ENCODE peak calls at places on chromosomes 7 and 10, in ten cellular contexts. Q, M, B, W, K, R, A, Y, D and F are unnamed samples.

GRCh38 chr7:116265881-116266280 is 55.5 kb downstream of the TES start:
- DNase-seq in W (no peak), K (no peak), M (no peak), Y (peak; percentile 63), B (no peak), R (no peak), Q (no peak), A (no peak), D (no peak), F (no peak)

GRCh38 chr7:105896407-105896842 is 20.0 kb upstream of the ATXN7L1 start:
- DNase-seq in A (no peak), B (no peak), R (no peak), Q (no peak), Y (no peak), D (no peak), M (no peak), W (no peak), K (no peak), F (no peak)

GRCh38 chr7:76292206-76292573 is 10.3 kb upstream of the HSPB1 start:
- DNase-seq in W (no peak), Y (no peak), A (no peak), R (peak; percentile 98), M (no peak), Q (no peak), B (no peak), D (no peak), K (peak; percentile 42), F (no peak)

GRCh38 chr10:49418328-49418727 is 22.4 kb upstream of the DRGX start:
- DNase-seq in Y (no peak), K (no peak), D (no peak), A (no peak), Q (no peak), B (no peak), M (no peak), R (no peak), W (no peak), F (no peak)

GRCh38 chr10:338176-339037 is 203.2 kb downstream of the ZMYND11 start:
- DNase-seq in M (no peak), B (no peak), D (no peak), R (no peak), K (no peak), Y (peak; percentile 16), A (no peak), Q (no peak), W (no peak), F (no peak)

GRCh38 chr7:3482147-3482921 is 181.3 kb downstream of the SDK1 start:
- DNase-seq in Y (peak; percentile 35), A (no peak), M (no peak), B (peak; percentile 17), Q (no peak), W (no peak), D (no peak), R (peak; percentile 53), K (peak; percentile 21), F (no peak)

GRCh38 chr7:47335557-47336177 is 246.2 kb downstream of the TNS3 start:
- DNase-seq in K (no peak), R (no peak), M (no peak), Y (no peak), D (no peak), A (no peak), W (no peak), Q (peak; percentile 16), B (no peak), F (peak; percentile 22)

GRCh38 chr10:11742009-11742778 is at the start of gene ECHDC3:
- DNase-seq in A (peak; percentile 76), K (peak; percentile 77), M (peak; percentile 92), B (peak; percentile 93), Q (no peak), W (peak; percentile 67), R (peak; percentile 47), D (no peak), Y (no peak), F (peak; percentile 69)

GRCh38 chr10:112963835-112964234 is 13.8 kb downstream of the TCF7L2 start:
- DNase-seq in B (no peak), M (no peak), Y (peak; percentile 40), Q (no peak), K (no peak), R (no peak), A (no peak), W (no peak), D (no peak), F (no peak)

GRCh38 chr7:79504607-79505389 is 51.3 kb upstream of the MAGI2 start:
- DNase-seq in B (no peak), M (no peak), D (no peak), Y (peak; percentile 28), Q (no peak), K (no peak), R (peak; percentile 9), W (no peak), A (peak; percentile 57), F (no peak)

GRCh38 chr7:36971515-36972139 is 247.3 kb upstream of the AOAH start:
- DNase-seq in D (no peak), M (no peak), Y (no peak), Q (no peak), A (no peak), B (no peak), W (no peak), K (no peak), R (no peak), F (no peak)

GRCh38 chr7:135971366-135971725 is 5.8 kb downstream of the MTPN start:
- DNase-seq in Q (no peak), B (no peak), W (no peak), R (no peak), A (no peak), Y (no peak), D (no peak), K (no peak), M (no peak), F (no peak)

GRCh38 chr7:135977020-135977741 is at the start of gene MTPN:
- DNase-seq in K (peak; percentile 97), A (peak; percentile 98), R (peak; percentile 98), W (peak; percentile 99), Q (peak; percentile 98), M (peak; percentile 99), Y (peak; percentile 92), B (peak; percentile 99), D (peak; percentile 98), F (peak; percentile 99)

GRCh38 chr7:135976312-135977019 is 693 bp downstream of the MTPN start:
- DNase-seq in M (no peak), R (peak; percentile 25), Q (no peak), D (no peak), Y (peak; percentile 1), B (peak; percentile 70), K (no peak), W (no peak), A (no peak), F (no peak)

GRCh38 chr7:135977742-135978066 is 545 bp upstream of the MTPN start:
- DNase-seq in M (no peak), Q (no peak), B (no peak), A (no peak), Y (no peak), K (no peak), R (no peak), D (no peak), W (no peak), F (no peak)

DNA sequence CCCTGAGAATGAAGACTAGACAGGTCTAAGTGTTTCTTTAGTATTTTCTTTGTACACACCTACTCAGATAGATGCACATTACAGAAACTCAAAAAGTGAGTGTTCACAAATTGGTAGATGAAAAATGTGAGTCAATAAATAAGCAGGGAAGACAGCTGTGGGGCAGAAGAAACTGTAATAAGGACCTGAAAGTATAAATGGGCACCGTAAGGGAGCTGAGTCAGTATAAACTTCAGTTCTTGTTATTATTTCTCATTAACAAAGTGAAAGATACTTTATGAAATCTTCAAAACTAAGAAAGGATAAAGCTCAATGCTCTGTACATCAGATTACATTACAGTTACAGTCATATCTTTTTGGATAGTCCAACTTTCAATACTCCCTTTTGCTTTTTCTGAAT is 2.5 kb downstream of the MTPN start:
- DNase-seq in K (no peak), A (no peak), W (no peak), D (no peak), Q (no peak), B (no peak), M (no peak), Y (no peak), R (no peak), F (no peak)
- H3K36me3 ChIP-seq in K (no peaks in the 10 kb centered on the region), A (no peaks in the 10 kb centered on the region), W (no peaks in the 10 kb centered on the region), D (no peaks in the 10 kb centered on the region), Q (no peaks in the 10 kb centered on the region), B (peaks cover 56% of the 10 kb centered on the region), M (no peaks in the 10 kb centered on the region), Y (peaks cover 2% of the 10 kb centered on the region), R (peaks cover 4% of the 10 kb centered on the region), F (peaks cover 7% of the 10 kb centered on the region)

GRCh38 chr10:75211007-75211735 is 575 bp downstream of the VDAC2 start:
- DNase-seq in D (no peak), Q (no peak), R (peak; percentile 71), K (no peak), Y (peak; percentile 57), M (no peak), B (peak; percentile 61), A (no peak), W (no peak), F (no peak)
- TF ChIP-seq POLR2A in D (no peak), Q (no peak), R (no peak), K (no peak), Y (peak; percentile 21), M (peak; percentile 20), B (no peak), A (no peak), W (no peak), F (no peak)

GRCh38 chr7:97851725-97852124 is 20.5 kb downstream of the ASNS start:
- DNase-seq in B (no peak), A (no peak), Q (peak; percentile 48), K (no peak), W (no peak), Y (peak; percentile 67), R (no peak), D (no peak), M (no peak), F (peak; percentile 43)
- H3K36me3 ChIP-seq in B (peaks cover 48% of the 10 kb centered on the region), A (no peaks in the 10 kb centered on the region), Q (no peaks in the 10 kb centered on the region), K (no peaks in the 10 kb centered on the region), W (no peaks in the 10 kb centered on the region), Y (peaks cover 12% of the 10 kb centered on the region), R (no peaks in the 10 kb centered on the region), D (no peaks in the 10 kb centered on the region), M (no peaks in the 10 kb centered on the region), F (no peaks in the 10 kb centered on the region)

GRCh38 chr10:101029520-101030309 is 1.2 kb downstream of the PDZD7 start:
- DNase-seq in Q (no peak), Y (no peak), W (no peak), A (no peak), M (no peak), B (no peak), R (no peak), D (no peak), K (no peak), F (no peak)

GRCh38 chr10:101032637-101033201 is 1.7 kb downstream of the SFXN3 start:
- DNase-seq in M (no peak), B (no peak), Y (peak; percentile 91), D (peak; percentile 65), K (peak; percentile 74), R (peak; percentile 94), Q (peak; percentile 49), A (peak; percentile 67), W (peak; percentile 60), F (peak; percentile 70)

GRCh38 chr10:101031128-101031795 is at the start of the genes PDZD7 and SFXN3:
- DNase-seq in M (peak; percentile 99), K (peak; percentile 97), D (peak; percentile 95), A (peak; percentile 98), B (peak; percentile 97), W (peak; percentile 96), Y (peak; percentile 91), Q (peak; percentile 89), R (peak; percentile 88), F (peak; percentile 97)

GRCh38 chr10:101030492-101031127 is 319 bp downstream of the PDZD7 start:
- DNase-seq in A (no peak), K (no peak), W (no peak), Y (no peak), M (no peak), R (no peak), Q (no peak), D (no peak), B (no peak), F (no peak)

GRCh38 chr10:101031796-101032636 is 982 bp downstream of the SFXN3 start:
- DNase-seq in Y (peak; percentile 63), A (peak; percentile 82), D (peak; percentile 73), K (peak; percentile 75), R (no peak), Q (peak; percentile 68), W (peak; percentile 78), B (no peak), M (peak; percentile 84), F (peak; percentile 91)
- TF ChIP-seq POLR2A in Y (no peak), A (peak; percentile 46), D (peak; percentile 42), K (no peak), R (no peak), Q (no peak), W (peak; percentile 72), B (no peak), M (peak; percentile 45), F (peak; percentile 65)